ENCODE peak calls at places on chromosomes 7 and 10, in ten cellular contexts. I is uterus, E is GM12878, J is body of pancreas, U is Caco-2, C is heart right ventricle, O is SJSA1, Z is breast epithelium, B is left lung, A is tibial artery. Q is an unnamed sample. For H3K9me3, the result is how much of the 10 kb centered on the place peaks cover.

GRCh38 chr7:121157885-121158590 is 169.5 kb downstream of the CPED1 start:
- DNase-seq in A (no peak), J (peak), B (no peak), Z (no peak), U (no peak), O (no peak), I (no peak), E (no peak), C (no peak), Q (no peak)

GRCh38 chr10:71650397-71650796 is 69.2 kb downstream of the C10orf105 start:
- DNase-seq in E (no peak), B (no peak), J (no peak), I (no peak), U (no peak), O (no peak), A (no peak), Z (no peak), C (no peak), Q (no peak)

GRCh38 chr10:59536151-59536550 is 173.5 kb downstream of the SLC16A9 start:
- DNase-seq in I (peak), Z (no peak), E (no peak), U (no peak), J (no peak), B (no peak), C (peak), O (no peak), A (no peak), Q (no peak)

GRCh38 chr7:116284390-116284789 is 74.1 kb downstream of the TES start:
- DNase-seq in A (no peak), J (no peak), E (no peak), I (no peak), O (no peak), C (no peak), Z (no peak), U (no peak), B (no peak), Q (no peak)

GRCh38 chr10:133520193-133520738 is 6.9 kb upstream of the CYP2E1 start:
- DNase-seq in U (peak), O (peak), C (peak), E (peak), J (peak), B (peak), I (peak), A (peak), Z (peak), Q (peak)

GRCh38 chr10:99328579-99329237 is 448 bp upstream of the CNNM1 start:
- DNase-seq in A (no peak), Z (no peak), B (no peak), U (no peak), J (no peak), I (no peak), C (no peak), O (no peak), E (no peak), Q (peak)

GRCh38 chr10:128186959-128187787 is 61.0 kb upstream of the MKI67 start:
- DNase-seq in Z (no peak), J (no peak), U (no peak), A (no peak), O (no peak), C (no peak), B (no peak), I (peak), E (no peak), Q (no peak)

GRCh38 chr7:149570784-149571183 is 73.2 kb upstream of the ZNF746 start:
- DNase-seq in O (no peak), B (no peak), A (no peak), U (no peak), E (no peak), Z (no peak), C (no peak), I (no peak), J (no peak), Q (no peak)

GRCh38 chr7:144821069-144821468 is 14.8 kb downstream of the TPK1 start:
- DNase-seq in C (no peak), O (no peak), E (peak), J (no peak), Z (no peak), A (no peak), U (no peak), B (no peak), I (no peak), Q (no peak)

GRCh38 chr10:92757066-92757716 is 67.4 kb downstream of the HHEX start:
- DNase-seq in C (peak), U (peak), B (peak), E (peak), A (peak), Z (peak), O (peak), I (peak), J (peak), Q (peak)

DNA sequence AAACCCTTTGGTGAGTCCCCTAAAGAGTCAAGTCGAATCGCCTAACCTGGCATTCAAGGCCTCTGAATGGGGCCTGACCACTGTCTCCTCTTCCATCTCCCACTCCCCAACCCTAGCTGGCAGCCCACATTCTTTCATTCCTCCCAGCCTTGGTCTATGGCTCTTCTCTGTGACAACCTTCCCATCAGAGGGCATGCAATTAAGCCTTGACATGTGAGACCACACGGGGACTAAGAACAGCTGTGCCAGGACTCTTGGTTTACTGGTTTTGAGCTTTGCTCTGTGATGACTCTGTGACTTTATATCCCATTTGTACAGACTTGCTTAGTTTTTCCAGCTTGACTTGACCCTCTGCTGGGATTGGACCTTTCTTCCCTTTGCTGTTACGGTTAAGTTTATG is 116.6 kb downstream of the BUB3 start:
- DNase-seq in B (no peak), C (no peak), J (no peak), A (no peak), Z (no peak), U (no peak), I (no peak), E (no peak), O (no peak), Q (no peak)
- H3K9me3 ChIP-seq in B (under half), C (under half), J (under half), A (under half), Z (under half), U (under half), I (under half), E (under half), O (under half), Q (under half)

GRCh38 chr7:64886956-64887545 is 16.0 kb upstream of the ZNF273 start:
- DNase-seq in A (peak), I (peak), U (no peak), E (no peak), C (no peak), O (no peak), B (no peak), Z (peak), J (no peak), Q (no peak)
- H3K9me3 ChIP-seq in A (under half), I (under half), U (under half), E (under half), C (under half), O (under half), B (under half), Z (under half), J (under half), Q (under half)

GRCh38 chr10:4699950-4700730 is 125.9 kb upstream of the AKR1E2 start:
- DNase-seq in Z (no peak), J (no peak), E (no peak), U (no peak), A (no peak), O (no peak), B (no peak), C (no peak), I (no peak), Q (no peak)

GRCh38 chr10:4708123-4708759 is 117.8 kb upstream of the AKR1E2 start:
- DNase-seq in B (no peak), E (no peak), I (no peak), Z (no peak), C (no peak), O (no peak), J (no peak), U (peak), A (no peak), Q (no peak)

GRCh38 chr10:4701016-4701415 is 125.0 kb upstream of the AKR1E2 start:
- DNase-seq in B (no peak), E (no peak), Z (no peak), C (no peak), O (no peak), U (no peak), J (no peak), I (no peak), A (no peak), Q (no peak)

GRCh38 chr10:4704034-4704545 is 121.9 kb upstream of the AKR1E2 start:
- DNase-seq in A (no peak), J (no peak), B (no peak), E (no peak), C (peak), I (no peak), Z (no peak), U (no peak), O (peak), Q (peak)
- H3K9me3 ChIP-seq in A (under half), J (under half), B (under half), E (under half), C (under half), I (under half), Z (under half), U (under half), O (under half), Q (under half)

GRCh38 chr7:157527686-157528085 is 190.9 kb downstream of the DNAJB6 start:
- DNase-seq in I (no peak), J (no peak), A (peak), E (no peak), O (peak), Z (peak), U (no peak), C (no peak), B (peak), Q (no peak)

GRCh38 chr7:157524731-157525130 is 187.9 kb downstream of the DNAJB6 start:
- DNase-seq in O (no peak), A (no peak), I (no peak), U (no peak), Z (no peak), E (no peak), C (no peak), J (no peak), B (no peak), Q (no peak)

GRCh38 chr7:157527235-157527634 is 190.4 kb downstream of the DNAJB6 start:
- DNase-seq in J (no peak), C (no peak), O (peak), U (no peak), Z (no peak), A (no peak), I (no peak), E (no peak), B (peak), Q (no peak)

GRCh38 chr7:157525501-157525915 is 188.7 kb downstream of the DNAJB6 start:
- DNase-seq in A (no peak), C (no peak), O (no peak), E (no peak), Z (no peak), I (no peak), B (no peak), U (no peak), J (no peak), Q (peak)

DNA sequence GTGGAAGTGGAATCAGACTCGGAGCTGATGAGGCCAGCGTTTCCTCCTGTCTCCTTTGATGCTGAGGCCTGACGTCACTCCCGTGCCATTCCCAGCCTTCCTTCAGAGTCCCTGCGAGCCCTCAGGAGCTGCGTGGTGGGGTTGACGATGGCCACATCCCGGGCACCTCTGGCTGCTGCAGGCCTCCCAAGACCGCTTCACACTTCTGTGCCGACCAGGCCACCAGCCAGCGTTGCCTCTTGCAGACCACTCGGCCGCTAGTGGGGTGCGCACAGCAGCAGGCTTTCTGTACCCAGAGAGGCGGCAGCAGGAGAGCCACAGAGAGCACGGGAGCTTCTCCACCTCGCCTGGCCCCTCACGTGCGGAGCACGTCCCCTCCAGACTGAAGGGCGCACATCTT is 189.8 kb downstream of the DNAJB6 start:
- DNase-seq in B (peak), A (peak), O (peak), C (no peak), J (no peak), E (no peak), I (no peak), U (no peak), Z (peak), Q (no peak)
- H3K9me3 ChIP-seq in B (under half), A (under half), O (under half), C (under half), J (under half), E (under half), I (under half), U (under half), Z (under half), Q (under half)

GRCh38 chr7:147541261-147541660 is 1049.3 kb upstream of the C7orf33 start:
- DNase-seq in B (no peak), Z (no peak), E (no peak), J (no peak), A (no peak), C (no peak), I (no peak), U (no peak), O (no peak), Q (no peak)
- H3K9me3 ChIP-seq in B (under half), Z (under half), E (under half), J (under half), A (under half), C (under half), I (under half), U (under half), O (under half), Q (under half)

DNA sequence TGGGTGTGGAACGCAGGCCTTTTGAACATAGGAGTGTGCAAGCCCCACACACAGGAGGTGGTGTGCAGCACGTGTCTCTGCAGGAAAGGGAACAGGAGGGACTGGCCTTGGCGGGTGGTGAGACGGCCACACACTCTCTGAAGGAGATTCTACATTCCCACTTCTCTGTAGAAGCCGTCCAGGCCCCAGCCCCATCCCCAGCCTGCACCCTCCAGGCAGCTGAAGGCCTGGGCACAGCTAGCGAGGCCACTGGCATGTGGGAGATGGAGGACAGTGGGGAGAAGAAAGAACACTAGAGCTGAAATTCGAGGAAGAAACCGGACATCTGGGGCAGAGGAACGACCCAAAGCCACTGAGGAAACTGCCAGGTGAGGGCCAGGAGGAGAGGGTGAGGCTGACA is 507.3 kb downstream of the DNAJB6 start:
- DNase-seq in E (no peak), I (no peak), Z (no peak), O (no peak), A (no peak), C (no peak), U (no peak), B (no peak), J (no peak), Q (no peak)
- H3K9me3 ChIP-seq in E (under half), I (under half), Z (under half), O (under half), A (under half), C (under half), U (under half), B (under half), J (under half), Q (under half)

DNA sequence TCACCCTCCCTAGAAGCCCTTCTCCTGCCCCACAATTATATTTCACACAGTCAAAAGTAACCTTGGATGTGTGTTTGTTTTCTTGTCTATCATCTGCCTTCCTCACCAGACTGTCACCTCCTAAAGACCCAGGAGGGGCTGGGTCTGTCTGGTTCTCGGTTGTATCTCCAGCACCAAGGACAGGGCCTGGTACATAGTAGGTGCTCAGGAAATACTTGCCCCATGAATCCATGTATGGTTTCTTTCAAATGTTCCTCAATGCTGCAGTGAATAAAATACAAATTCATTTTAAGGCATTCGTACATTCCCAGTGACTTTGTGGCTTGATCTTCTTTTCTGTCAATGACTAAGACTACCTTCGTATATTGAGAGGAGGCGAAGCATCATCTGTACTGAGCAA is 122.9 kb upstream of the ZNF716 start:
- DNase-seq in J (no peak), B (no peak), I (no peak), C (no peak), O (no peak), A (no peak), Z (no peak), E (no peak), U (no peak), Q (no peak)
- H3K9me3 ChIP-seq in J (under half), B (under half), I (under half), C (under half), O (under half), A (half or more), Z (half or more), E (under half), U (under half), Q (under half)